ENCODE peak calls at places on chromosomes 5 and 9, in six cellular contexts. G, A, J, U, L and F are unnamed samples.
A peak's percentile ranks its signal among the peaks of the same experiment; 100 is the strongest.

GRCh38 chr5:116942622-116943021 is 368.0 kb upstream of the SEMA6A start:
- DNase-seq in G (no peak), A (no peak), J (no peak), U (no peak), L (no peak), F (no peak)

GRCh38 chr9:86176468-86176867 is 77.1 kb upstream of the GOLM1 start:
- DNase-seq in G (no peak), A (peak; percentile 22), J (no peak), U (no peak), L (no peak), F (no peak)

GRCh38 chr5:132195727-132196126 is 31.9 kb downstream of the P4HA2 start:
- DNase-seq in G (no peak), A (no peak), J (no peak), U (peak; percentile 17), L (no peak), F (no peak)

GRCh38 chr9:129838707-129839259 is 3.5 kb downstream of the USP20 start:
- DNase-seq in G (no peak), A (peak; percentile 50), J (no peak), U (no peak), L (no peak), F (no peak)

GRCh38 chr9:109903515-109904138 is 123.6 kb downstream of the PALM2AKAP2 start:
- DNase-seq in G (peak; percentile 11), A (peak; percentile 53), J (peak; percentile 29), U (peak; percentile 56), L (peak; percentile 11), F (peak; percentile 32)

GRCh38 chr9:89513836-89514235 is 15.9 kb upstream of the SEMA4D start:
- DNase-seq in G (no peak), A (no peak), J (no peak), U (no peak), L (no peak), F (no peak)

GRCh38 chr9:69149321-69149807 is 24.7 kb upstream of the TJP2 start:
- DNase-seq in G (no peak), A (peak; percentile 42), J (no peak), U (peak; percentile 35), L (no peak), F (no peak)

GRCh38 chr9:15722888-15723287 is 170.0 kb downstream of the CCDC171 start:
- DNase-seq in G (no peak), A (no peak), J (no peak), U (no peak), L (no peak), F (no peak)

GRCh38 chr9:134253596-134254205 is 72.6 kb upstream of the RXRA start:
- DNase-seq in G (no peak), A (no peak), J (no peak), U (no peak), L (no peak), F (no peak)

GRCh38 chr9:131010482-131011273 is 1.7 kb downstream of the LAMC3 start:
- DNase-seq in G (no peak), A (no peak), J (no peak), U (no peak), L (no peak), F (no peak)

GRCh38 chr5:118553662-118554061 is 434.7 kb downstream of the DTWD2 start:
- DNase-seq in G (no peak), A (peak; percentile 70), J (peak; percentile 54), U (no peak), L (no peak), F (no peak)

GRCh38 chr5:113039229-113039628 is 62.6 kb downstream of the DCP2 start:
- DNase-seq in G (no peak), A (no peak), J (no peak), U (peak; percentile 38), L (no peak), F (no peak)

GRCh38 chr5:36414869-36415282 is 113.2 kb upstream of the RANBP3L start:
- DNase-seq in G (no peak), A (peak; percentile 60), J (no peak), U (no peak), L (no peak), F (no peak)

GRCh38 chr5:179138568-179138925 is 78.4 kb downstream of the ZNF354C start:
- DNase-seq in G (no peak), A (no peak), J (no peak), U (no peak), L (no peak), F (peak; percentile 24)

GRCh38 chr5:143569213-143569663 is 165.8 kb upstream of the NR3C1 start:
- DNase-seq in G (no peak), A (no peak), J (no peak), U (no peak), L (no peak), F (no peak)

GRCh38 chr5:108451269-108451668 is 69.4 kb upstream of the FBXL17 start:
- DNase-seq in G (no peak), A (no peak), J (no peak), U (no peak), L (no peak), F (no peak)

GRCh38 chr9:14278291-14278721 is 35.6 kb downstream of the NFIB start:
- DNase-seq in G (no peak), A (peak; percentile 89), J (no peak), U (no peak), L (no peak), F (no peak)

GRCh38 chr9:74872619-74873233 is 15.0 kb downstream of the TRPM6 start:
- DNase-seq in G (no peak), A (no peak), J (no peak), U (no peak), L (no peak), F (no peak)

GRCh38 chr9:84404095-84404686 is 63.6 kb upstream of the SLC28A3 start:
- DNase-seq in G (no peak), A (no peak), J (no peak), U (peak; percentile 52), L (no peak), F (no peak)

GRCh38 chr5:81391-82021 is 10.5 kb upstream of the PLEKHG4B start:
- DNase-seq in G (no peak), A (no peak), J (no peak), U (no peak), L (no peak), F (no peak)

GRCh38 chr5:1513326-1514026 is 10.3 kb downstream of the LPCAT1 start:
- DNase-seq in G (no peak), A (no peak), J (peak; percentile 11), U (no peak), L (peak; percentile 1), F (no peak)

DNA sequence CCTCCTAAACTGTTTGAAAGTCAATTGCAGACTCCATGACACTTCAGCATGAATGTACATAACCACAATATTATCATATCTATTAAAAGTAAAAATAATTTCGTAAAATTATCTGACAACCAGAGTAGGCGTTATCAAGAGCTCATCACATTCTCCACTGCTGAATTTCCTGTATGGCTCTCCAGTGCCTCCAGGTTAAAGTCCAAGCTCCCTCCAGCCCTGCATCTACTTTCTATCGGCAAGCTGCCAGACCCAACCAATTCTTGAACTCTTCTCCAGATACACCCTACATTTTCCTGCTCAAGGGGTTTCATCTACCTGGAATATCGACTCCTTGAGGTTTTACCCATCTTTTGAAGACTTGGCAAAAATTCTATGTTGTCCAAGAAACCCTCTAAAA is 74.5 kb upstream of the TBC1D2 start:
- DNase-seq in G (no peak), A (no peak), J (no peak), U (no peak), L (no peak), F (no peak)
- H3K4me1 ChIP-seq in G (no peaks in the 10 kb centered on the region), A (peaks cover 23% of the 10 kb centered on the region), J (no peaks in the 10 kb centered on the region), U (no peaks in the 10 kb centered on the region), L (no peaks in the 10 kb centered on the region), F (no peaks in the 10 kb centered on the region)

GRCh38 chr5:164186550-164186949 is 681.1 kb downstream of the MAT2B start:
- DNase-seq in G (no peak), A (no peak), J (no peak), U (no peak), L (no peak), F (no peak)
- H3K4me1 ChIP-seq in G (no peaks in the 10 kb centered on the region), A (no peaks in the 10 kb centered on the region), J (peaks cover 18% of the 10 kb centered on the region), U (no peaks in the 10 kb centered on the region), L (no peaks in the 10 kb centered on the region), F (no peaks in the 10 kb centered on the region)

DNA sequence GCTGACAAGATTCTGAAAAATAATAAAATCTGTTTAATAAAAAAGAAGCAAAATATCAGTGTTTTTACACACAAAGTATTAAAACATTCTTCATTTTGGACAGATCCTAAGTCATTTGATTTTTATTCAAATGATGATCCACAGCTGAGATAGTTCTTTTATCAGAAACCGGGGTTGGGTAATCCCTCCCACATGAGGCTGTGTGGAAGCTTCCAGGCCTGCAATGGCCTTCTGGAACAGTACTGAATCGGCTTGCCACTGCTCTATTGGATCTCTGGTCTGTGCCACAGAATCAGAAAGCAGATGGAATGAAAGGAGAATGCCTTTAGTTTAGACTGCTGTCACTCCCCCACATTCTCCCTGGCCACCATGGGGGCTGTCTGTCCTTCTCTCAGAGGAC is 6.1 kb upstream of the C5orf58 start:
- DNase-seq in G (no peak), A (no peak), J (no peak), U (no peak), L (no peak), F (no peak)
- H3K4me1 ChIP-seq in G (peaks cover 6% of the 10 kb centered on the region), A (no peaks in the 10 kb centered on the region), J (peaks cover 11% of the 10 kb centered on the region), U (no peaks in the 10 kb centered on the region), L (no peaks in the 10 kb centered on the region), F (no peaks in the 10 kb centered on the region)

DNA sequence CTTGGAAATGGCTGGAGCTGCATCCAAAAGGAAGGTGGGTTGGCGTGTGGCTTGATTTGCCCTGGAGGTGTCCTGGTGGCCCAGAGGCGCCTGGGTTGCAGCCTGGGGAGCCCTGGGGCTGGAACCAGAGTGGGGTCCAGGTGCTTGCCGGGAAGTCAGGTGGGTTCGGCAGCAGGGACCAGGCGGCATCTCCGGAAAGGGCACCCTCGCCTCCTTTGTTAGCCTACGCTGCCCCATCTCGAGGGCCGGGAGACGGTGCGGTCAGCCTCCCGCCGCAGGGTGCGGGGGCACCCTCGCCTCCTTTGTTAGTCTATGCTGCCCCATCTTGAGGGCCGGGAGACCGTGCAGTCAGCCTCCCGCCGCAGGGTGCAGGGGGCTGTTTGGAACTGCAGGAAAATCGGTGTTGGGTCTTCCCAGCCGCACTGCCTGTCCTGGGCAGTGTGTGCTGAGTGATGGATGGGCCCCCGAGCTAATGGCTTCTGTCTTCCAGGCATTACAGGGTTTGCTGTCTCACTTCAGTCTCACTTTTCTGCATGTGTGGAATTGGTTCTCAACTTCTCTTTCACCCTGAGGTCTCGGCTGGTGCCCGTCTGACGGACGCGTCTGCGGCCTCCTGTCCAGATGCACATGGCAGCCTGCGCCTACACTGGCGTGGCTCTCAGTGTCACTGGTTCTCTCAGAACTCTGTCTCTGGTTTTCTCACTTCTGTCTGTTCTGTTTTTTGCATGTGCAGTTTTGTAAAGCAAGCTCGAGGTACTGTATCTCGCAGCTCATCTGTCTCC is 139.0 kb downstream of the CACNA1B start:
- DNase-seq in G (no peak), A (no peak), J (no peak), U (no peak), L (no peak), F (no peak)
- H3K4me1 ChIP-seq in G (no peaks in the 10 kb centered on the region), A (no peaks in the 10 kb centered on the region), J (no peaks in the 10 kb centered on the region), U (no peaks in the 10 kb centered on the region), L (no peaks in the 10 kb centered on the region), F (no peaks in the 10 kb centered on the region)